ENCODE peak calls at places on chromosomes 13 and 19, in ten cellular contexts. One of them, this sample, is unnamed.

GRCh38 chr19:32976223-32976805 is 4.3 kb downstream of the FAAP24 start:
- DNase-seq in Karpas-422: peak; percentile 89
- DNase-seq in BJ: no peak
- DNase-seq in activated T-helper 1 cell treated with anti-CD3 and anti-CD28 coated beads, Interleukin-2, amount 50 U/mL, for 16 hours: peak; percentile 59
- DNase-seq in stimulated activated CD4-positive, alpha-beta T cell treated with anti-CD3 and anti-CD28 coated beads, Interleukin-15, amount 100 ng/mL, for 1 hour: peak; percentile 22
- DNase-seq in HuH-7: peak; percentile 61
- DNase-seq in WERI-Rb-1: peak; percentile 67
- DNase-seq in NCI-H2107: peak; percentile 43
- DNase-seq in progenitor cell of endocrine pancreas: peak; percentile 59
- DNase-seq in KG1: peak; percentile 50
- DNase-seq in this sample: peak; percentile 63

GRCh38 chr13:114067381-114067885 is 65.0 kb downstream of the RASA3 start:
- DNase-seq in BJ: peak; percentile 78
- DNase-seq in KG1: peak; percentile 22
- DNase-seq in activated T-helper 1 cell treated with anti-CD3 and anti-CD28 coated beads, Interleukin-2, amount 50 U/mL, for 16 hours: no peak
- DNase-seq in Karpas-422: peak; percentile 53
- DNase-seq in progenitor cell of endocrine pancreas: no peak
- DNase-seq in NCI-H2107: no peak
- DNase-seq in HuH-7: no peak
- DNase-seq in WERI-Rb-1: no peak
- DNase-seq in stimulated activated CD4-positive, alpha-beta T cell treated with anti-CD3 and anti-CD28 coated beads, Interleukin-15, amount 100 ng/mL, for 1 hour: no peak
- DNase-seq in this sample: no peak

GRCh38 chr19:39261704-39262103 is 6.5 kb upstream of the IFNL2 start:
- DNase-seq in BJ: no peak
- DNase-seq in WERI-Rb-1: no peak
- DNase-seq in Karpas-422: no peak
- DNase-seq in stimulated activated CD4-positive, alpha-beta T cell treated with anti-CD3 and anti-CD28 coated beads, Interleukin-15, amount 100 ng/mL, for 1 hour: no peak
- DNase-seq in KG1: no peak
- DNase-seq in HuH-7: no peak
- DNase-seq in NCI-H2107: no peak
- DNase-seq in progenitor cell of endocrine pancreas: no peak
- DNase-seq in activated T-helper 1 cell treated with anti-CD3 and anti-CD28 coated beads, Interleukin-2, amount 50 U/mL, for 16 hours: no peak
- DNase-seq in this sample: no peak

GRCh38 chr19:17109962-17110598 is 34.5 kb downstream of the MYO9B start:
- DNase-seq in stimulated activated CD4-positive, alpha-beta T cell treated with anti-CD3 and anti-CD28 coated beads, Interleukin-15, amount 100 ng/mL, for 1 hour: no peak
- DNase-seq in Karpas-422: peak; percentile 87
- DNase-seq in WERI-Rb-1: no peak
- DNase-seq in HuH-7: no peak
- DNase-seq in KG1: peak; percentile 81
- DNase-seq in activated T-helper 1 cell treated with anti-CD3 and anti-CD28 coated beads, Interleukin-2, amount 50 U/mL, for 16 hours: no peak
- DNase-seq in BJ: no peak
- DNase-seq in progenitor cell of endocrine pancreas: no peak
- DNase-seq in NCI-H2107: no peak
- DNase-seq in this sample: no peak

GRCh38 chr19:29665826-29666633 is 769 bp downstream of the PLEKHF1 start:
- DNase-seq in progenitor cell of endocrine pancreas: no peak
- DNase-seq in KG1: no peak
- DNase-seq in BJ: no peak
- DNase-seq in NCI-H2107: no peak
- DNase-seq in activated T-helper 1 cell treated with anti-CD3 and anti-CD28 coated beads, Interleukin-2, amount 50 U/mL, for 16 hours: no peak
- DNase-seq in stimulated activated CD4-positive, alpha-beta T cell treated with anti-CD3 and anti-CD28 coated beads, Interleukin-15, amount 100 ng/mL, for 1 hour: no peak
- DNase-seq in WERI-Rb-1: no peak
- DNase-seq in HuH-7: peak; percentile 34
- DNase-seq in Karpas-422: no peak
- DNase-seq in this sample: no peak

GRCh38 chr13:29537736-29538624 is 57.5 kb downstream of the SLC7A1 start:
- DNase-seq in NCI-H2107: no peak
- DNase-seq in activated T-helper 1 cell treated with anti-CD3 and anti-CD28 coated beads, Interleukin-2, amount 50 U/mL, for 16 hours: no peak
- DNase-seq in progenitor cell of endocrine pancreas: no peak
- DNase-seq in stimulated activated CD4-positive, alpha-beta T cell treated with anti-CD3 and anti-CD28 coated beads, Interleukin-15, amount 100 ng/mL, for 1 hour: no peak
- DNase-seq in WERI-Rb-1: no peak
- DNase-seq in HuH-7: no peak
- DNase-seq in BJ: no peak
- DNase-seq in Karpas-422: no peak
- DNase-seq in KG1: no peak
- DNase-seq in this sample: no peak

GRCh38 chr13:46553521-46553885 is 533 bp downstream of the LRCH1 start:
- DNase-seq in KG1: no peak
- DNase-seq in HuH-7: no peak
- DNase-seq in BJ: no peak
- DNase-seq in progenitor cell of endocrine pancreas: peak; percentile 14
- DNase-seq in WERI-Rb-1: no peak
- DNase-seq in Karpas-422: no peak
- DNase-seq in NCI-H2107: no peak
- DNase-seq in stimulated activated CD4-positive, alpha-beta T cell treated with anti-CD3 and anti-CD28 coated beads, Interleukin-15, amount 100 ng/mL, for 1 hour: no peak
- DNase-seq in activated T-helper 1 cell treated with anti-CD3 and anti-CD28 coated beads, Interleukin-2, amount 50 U/mL, for 16 hours: no peak
- DNase-seq in this sample: no peak

GRCh38 chr13:48234652-48235099 is 1.7 kb downstream of the ITM2B start:
- DNase-seq in BJ: no peak
- DNase-seq in Karpas-422: peak; percentile 45
- DNase-seq in KG1: no peak
- DNase-seq in stimulated activated CD4-positive, alpha-beta T cell treated with anti-CD3 and anti-CD28 coated beads, Interleukin-15, amount 100 ng/mL, for 1 hour: no peak
- DNase-seq in WERI-Rb-1: no peak
- DNase-seq in HuH-7: no peak
- DNase-seq in progenitor cell of endocrine pancreas: no peak
- DNase-seq in activated T-helper 1 cell treated with anti-CD3 and anti-CD28 coated beads, Interleukin-2, amount 50 U/mL, for 16 hours: no peak
- DNase-seq in NCI-H2107: no peak
- DNase-seq in this sample: no peak

GRCh38 chr13:94352057-94352456 is 127.4 kb downstream of the DCT start:
- DNase-seq in progenitor cell of endocrine pancreas: no peak
- DNase-seq in KG1: no peak
- DNase-seq in stimulated activated CD4-positive, alpha-beta T cell treated with anti-CD3 and anti-CD28 coated beads, Interleukin-15, amount 100 ng/mL, for 1 hour: no peak
- DNase-seq in HuH-7: no peak
- DNase-seq in Karpas-422: no peak
- DNase-seq in activated T-helper 1 cell treated with anti-CD3 and anti-CD28 coated beads, Interleukin-2, amount 50 U/mL, for 16 hours: no peak
- DNase-seq in BJ: no peak
- DNase-seq in NCI-H2107: no peak
- DNase-seq in WERI-Rb-1: peak; percentile 30
- DNase-seq in this sample: no peak

GRCh38 chr13:56459291-56459690 is 681.4 kb upstream of the PRR20A start:
- DNase-seq in activated T-helper 1 cell treated with anti-CD3 and anti-CD28 coated beads, Interleukin-2, amount 50 U/mL, for 16 hours: no peak
- DNase-seq in WERI-Rb-1: no peak
- DNase-seq in stimulated activated CD4-positive, alpha-beta T cell treated with anti-CD3 and anti-CD28 coated beads, Interleukin-15, amount 100 ng/mL, for 1 hour: no peak
- DNase-seq in HuH-7: no peak
- DNase-seq in NCI-H2107: no peak
- DNase-seq in progenitor cell of endocrine pancreas: no peak
- DNase-seq in BJ: no peak
- DNase-seq in KG1: no peak
- DNase-seq in Karpas-422: no peak
- DNase-seq in this sample: no peak

GRCh38 chr13:48402325-48402962 is 10.5 kb downstream of the LPAR6 start:
- DNase-seq in WERI-Rb-1: no peak
- DNase-seq in activated T-helper 1 cell treated with anti-CD3 and anti-CD28 coated beads, Interleukin-2, amount 50 U/mL, for 16 hours: no peak
- DNase-seq in stimulated activated CD4-positive, alpha-beta T cell treated with anti-CD3 and anti-CD28 coated beads, Interleukin-15, amount 100 ng/mL, for 1 hour: no peak
- DNase-seq in Karpas-422: no peak
- DNase-seq in BJ: no peak
- DNase-seq in progenitor cell of endocrine pancreas: no peak
- DNase-seq in NCI-H2107: no peak
- DNase-seq in KG1: no peak
- DNase-seq in HuH-7: no peak
- DNase-seq in this sample: no peak

GRCh38 chr19:43412441-43412840 is 2.2 kb upstream of the TEX101 start:
- DNase-seq in WERI-Rb-1: no peak
- DNase-seq in stimulated activated CD4-positive, alpha-beta T cell treated with anti-CD3 and anti-CD28 coated beads, Interleukin-15, amount 100 ng/mL, for 1 hour: no peak
- DNase-seq in progenitor cell of endocrine pancreas: no peak
- DNase-seq in KG1: no peak
- DNase-seq in Karpas-422: no peak
- DNase-seq in HuH-7: no peak
- DNase-seq in activated T-helper 1 cell treated with anti-CD3 and anti-CD28 coated beads, Interleukin-2, amount 50 U/mL, for 16 hours: no peak
- DNase-seq in NCI-H2107: no peak
- DNase-seq in BJ: no peak
- DNase-seq in this sample: no peak

GRCh38 chr13:60121288-60121687 is 42.4 kb downstream of the DIAPH3 start:
- DNase-seq in Karpas-422: no peak
- DNase-seq in HuH-7: no peak
- DNase-seq in NCI-H2107: no peak
- DNase-seq in stimulated activated CD4-positive, alpha-beta T cell treated with anti-CD3 and anti-CD28 coated beads, Interleukin-15, amount 100 ng/mL, for 1 hour: no peak
- DNase-seq in BJ: no peak
- DNase-seq in KG1: no peak
- DNase-seq in activated T-helper 1 cell treated with anti-CD3 and anti-CD28 coated beads, Interleukin-2, amount 50 U/mL, for 16 hours: no peak
- DNase-seq in WERI-Rb-1: no peak
- DNase-seq in progenitor cell of endocrine pancreas: no peak
- DNase-seq in this sample: no peak

GRCh38 chr13:43492281-43492680 is 294.5 kb downstream of the ENOX1 start:
- DNase-seq in stimulated activated CD4-positive, alpha-beta T cell treated with anti-CD3 and anti-CD28 coated beads, Interleukin-15, amount 100 ng/mL, for 1 hour: no peak
- DNase-seq in activated T-helper 1 cell treated with anti-CD3 and anti-CD28 coated beads, Interleukin-2, amount 50 U/mL, for 16 hours: no peak
- DNase-seq in BJ: no peak
- DNase-seq in HuH-7: no peak
- DNase-seq in NCI-H2107: no peak
- DNase-seq in Karpas-422: no peak
- DNase-seq in WERI-Rb-1: no peak
- DNase-seq in KG1: no peak
- DNase-seq in progenitor cell of endocrine pancreas: no peak
- DNase-seq in this sample: no peak

GRCh38 chr19:8310342-8311055 is 2.3 kb upstream of the CD320 start:
- DNase-seq in Karpas-422: no peak
- DNase-seq in progenitor cell of endocrine pancreas: no peak
- DNase-seq in HuH-7: no peak
- DNase-seq in BJ: no peak
- DNase-seq in activated T-helper 1 cell treated with anti-CD3 and anti-CD28 coated beads, Interleukin-2, amount 50 U/mL, for 16 hours: no peak
- DNase-seq in stimulated activated CD4-positive, alpha-beta T cell treated with anti-CD3 and anti-CD28 coated beads, Interleukin-15, amount 100 ng/mL, for 1 hour: no peak
- DNase-seq in KG1: no peak
- DNase-seq in WERI-Rb-1: peak; percentile 2
- DNase-seq in NCI-H2107: no peak
- DNase-seq in this sample: no peak

GRCh38 chr13:20814224-20814910 is 40.6 kb upstream of the EEF1AKMT1 start:
- DNase-seq in activated T-helper 1 cell treated with anti-CD3 and anti-CD28 coated beads, Interleukin-2, amount 50 U/mL, for 16 hours: no peak
- DNase-seq in progenitor cell of endocrine pancreas: no peak
- DNase-seq in stimulated activated CD4-positive, alpha-beta T cell treated with anti-CD3 and anti-CD28 coated beads, Interleukin-15, amount 100 ng/mL, for 1 hour: no peak
- DNase-seq in HuH-7: no peak
- DNase-seq in BJ: peak; percentile 74
- DNase-seq in KG1: no peak
- DNase-seq in WERI-Rb-1: peak; percentile 88
- DNase-seq in Karpas-422: no peak
- DNase-seq in NCI-H2107: no peak
- DNase-seq in this sample: peak; percentile 25

GRCh38 chr13:46668302-46668720 is 115.3 kb downstream of the LRCH1 start:
- DNase-seq in stimulated activated CD4-positive, alpha-beta T cell treated with anti-CD3 and anti-CD28 coated beads, Interleukin-15, amount 100 ng/mL, for 1 hour: no peak
- DNase-seq in KG1: peak; percentile 61
- DNase-seq in NCI-H2107: no peak
- DNase-seq in WERI-Rb-1: no peak
- DNase-seq in progenitor cell of endocrine pancreas: no peak
- DNase-seq in HuH-7: no peak
- DNase-seq in activated T-helper 1 cell treated with anti-CD3 and anti-CD28 coated beads, Interleukin-2, amount 50 U/mL, for 16 hours: no peak
- DNase-seq in Karpas-422: no peak
- DNase-seq in BJ: peak; percentile 54
- DNase-seq in this sample: no peak

GRCh38 chr19:35059006-35059798 is 17.7 kb downstream of the HPN start:
- DNase-seq in activated T-helper 1 cell treated with anti-CD3 and anti-CD28 coated beads, Interleukin-2, amount 50 U/mL, for 16 hours: no peak
- DNase-seq in progenitor cell of endocrine pancreas: no peak
- DNase-seq in KG1: no peak
- DNase-seq in Karpas-422: no peak
- DNase-seq in stimulated activated CD4-positive, alpha-beta T cell treated with anti-CD3 and anti-CD28 coated beads, Interleukin-15, amount 100 ng/mL, for 1 hour: no peak
- DNase-seq in BJ: no peak
- DNase-seq in WERI-Rb-1: no peak
- DNase-seq in NCI-H2107: no peak
- DNase-seq in HuH-7: no peak
- DNase-seq in this sample: no peak

GRCh38 chr13:36275190-36276002 is 22.2 kb downstream of the CCDC169 start:
- DNase-seq in NCI-H2107: no peak
- DNase-seq in stimulated activated CD4-positive, alpha-beta T cell treated with anti-CD3 and anti-CD28 coated beads, Interleukin-15, amount 100 ng/mL, for 1 hour: no peak
- DNase-seq in progenitor cell of endocrine pancreas: no peak
- DNase-seq in KG1: no peak
- DNase-seq in HuH-7: no peak
- DNase-seq in BJ: no peak
- DNase-seq in activated T-helper 1 cell treated with anti-CD3 and anti-CD28 coated beads, Interleukin-2, amount 50 U/mL, for 16 hours: no peak
- DNase-seq in WERI-Rb-1: peak; percentile 24
- DNase-seq in Karpas-422: peak; percentile 81
- DNase-seq in this sample: peak; percentile 36

GRCh38 chr13:98525452-98525851 is 51.5 kb downstream of the STK24 start:
- DNase-seq in BJ: no peak
- DNase-seq in HuH-7: no peak
- DNase-seq in activated T-helper 1 cell treated with anti-CD3 and anti-CD28 coated beads, Interleukin-2, amount 50 U/mL, for 16 hours: no peak
- DNase-seq in progenitor cell of endocrine pancreas: no peak
- DNase-seq in WERI-Rb-1: no peak
- DNase-seq in Karpas-422: no peak
- DNase-seq in NCI-H2107: no peak
- DNase-seq in stimulated activated CD4-positive, alpha-beta T cell treated with anti-CD3 and anti-CD28 coated beads, Interleukin-15, amount 100 ng/mL, for 1 hour: no peak
- DNase-seq in KG1: no peak
- DNase-seq in this sample: no peak

GRCh38 chr19:13748169-13748884 is 16.0 kb upstream of the MRI1 start:
- DNase-seq in BJ: no peak
- DNase-seq in NCI-H2107: no peak
- DNase-seq in stimulated activated CD4-positive, alpha-beta T cell treated with anti-CD3 and anti-CD28 coated beads, Interleukin-15, amount 100 ng/mL, for 1 hour: no peak
- DNase-seq in KG1: peak; percentile 39
- DNase-seq in progenitor cell of endocrine pancreas: no peak
- DNase-seq in HuH-7: no peak
- DNase-seq in Karpas-422: peak; percentile 58
- DNase-seq in WERI-Rb-1: no peak
- DNase-seq in activated T-helper 1 cell treated with anti-CD3 and anti-CD28 coated beads, Interleukin-2, amount 50 U/mL, for 16 hours: no peak
- DNase-seq in this sample: no peak

GRCh38 chr13:22092791-22093545 is 422.1 kb downstream of the FGF9 start:
- DNase-seq in BJ: peak; percentile 46
- DNase-seq in NCI-H2107: no peak
- DNase-seq in HuH-7: no peak
- DNase-seq in activated T-helper 1 cell treated with anti-CD3 and anti-CD28 coated beads, Interleukin-2, amount 50 U/mL, for 16 hours: no peak
- DNase-seq in stimulated activated CD4-positive, alpha-beta T cell treated with anti-CD3 and anti-CD28 coated beads, Interleukin-15, amount 100 ng/mL, for 1 hour: no peak
- DNase-seq in WERI-Rb-1: no peak
- DNase-seq in KG1: no peak
- DNase-seq in Karpas-422: no peak
- DNase-seq in progenitor cell of endocrine pancreas: no peak
- DNase-seq in this sample: no peak

GRCh38 chr19:4103073-4103418 is 20.9 kb downstream of the MAP2K2 start:
- DNase-seq in stimulated activated CD4-positive, alpha-beta T cell treated with anti-CD3 and anti-CD28 coated beads, Interleukin-15, amount 100 ng/mL, for 1 hour: no peak
- DNase-seq in activated T-helper 1 cell treated with anti-CD3 and anti-CD28 coated beads, Interleukin-2, amount 50 U/mL, for 16 hours: no peak
- DNase-seq in WERI-Rb-1: no peak
- DNase-seq in Karpas-422: no peak
- DNase-seq in HuH-7: no peak
- DNase-seq in BJ: no peak
- DNase-seq in NCI-H2107: no peak
- DNase-seq in progenitor cell of endocrine pancreas: no peak
- DNase-seq in KG1: no peak
- DNase-seq in this sample: no peak

GRCh38 chr19:10812902-10813404 is 23.1 kb downstream of the TMED1 start:
- DNase-seq in KG1: peak; percentile 51
- DNase-seq in BJ: peak; percentile 82
- DNase-seq in Karpas-422: no peak
- DNase-seq in WERI-Rb-1: no peak
- DNase-seq in activated T-helper 1 cell treated with anti-CD3 and anti-CD28 coated beads, Interleukin-2, amount 50 U/mL, for 16 hours: no peak
- DNase-seq in progenitor cell of endocrine pancreas: no peak
- DNase-seq in stimulated activated CD4-positive, alpha-beta T cell treated with anti-CD3 and anti-CD28 coated beads, Interleukin-15, amount 100 ng/mL, for 1 hour: no peak
- DNase-seq in NCI-H2107: no peak
- DNase-seq in HuH-7: no peak
- DNase-seq in this sample: no peak

GRCh38 chr19:4647676-4648644 is 8.6 kb downstream of the TNFAIP8L1 start:
- DNase-seq in progenitor cell of endocrine pancreas: no peak
- DNase-seq in Karpas-422: no peak
- DNase-seq in WERI-Rb-1: no peak
- DNase-seq in NCI-H2107: no peak
- DNase-seq in activated T-helper 1 cell treated with anti-CD3 and anti-CD28 coated beads, Interleukin-2, amount 50 U/mL, for 16 hours: no peak
- DNase-seq in BJ: no peak
- DNase-seq in KG1: no peak
- DNase-seq in HuH-7: no peak
- DNase-seq in stimulated activated CD4-positive, alpha-beta T cell treated with anti-CD3 and anti-CD28 coated beads, Interleukin-15, amount 100 ng/mL, for 1 hour: no peak
- DNase-seq in this sample: no peak

GRCh38 chr19:35549174-35549788 is 3.9 kb downstream of the TMEM147 start:
- DNase-seq in activated T-helper 1 cell treated with anti-CD3 and anti-CD28 coated beads, Interleukin-2, amount 50 U/mL, for 16 hours: no peak
- DNase-seq in BJ: no peak
- DNase-seq in stimulated activated CD4-positive, alpha-beta T cell treated with anti-CD3 and anti-CD28 coated beads, Interleukin-15, amount 100 ng/mL, for 1 hour: peak; percentile 26
- DNase-seq in progenitor cell of endocrine pancreas: peak; percentile 43
- DNase-seq in NCI-H2107: peak; percentile 63
- DNase-seq in WERI-Rb-1: peak; percentile 62
- DNase-seq in HuH-7: peak; percentile 96
- DNase-seq in KG1: no peak
- DNase-seq in Karpas-422: peak; percentile 90
- DNase-seq in this sample: peak; percentile 77

GRCh38 chr13:110118106-110118505 is 188.9 kb downstream of the COL4A1 start:
- DNase-seq in Karpas-422: no peak
- DNase-seq in KG1: no peak
- DNase-seq in stimulated activated CD4-positive, alpha-beta T cell treated with anti-CD3 and anti-CD28 coated beads, Interleukin-15, amount 100 ng/mL, for 1 hour: no peak
- DNase-seq in BJ: no peak
- DNase-seq in NCI-H2107: no peak
- DNase-seq in HuH-7: no peak
- DNase-seq in activated T-helper 1 cell treated with anti-CD3 and anti-CD28 coated beads, Interleukin-2, amount 50 U/mL, for 16 hours: no peak
- DNase-seq in WERI-Rb-1: no peak
- DNase-seq in progenitor cell of endocrine pancreas: no peak
- DNase-seq in this sample: no peak

GRCh38 chr13:76383671-76384461 is 502.3 kb downstream of the KCTD12 start:
- DNase-seq in Karpas-422: no peak
- DNase-seq in stimulated activated CD4-positive, alpha-beta T cell treated with anti-CD3 and anti-CD28 coated beads, Interleukin-15, amount 100 ng/mL, for 1 hour: no peak
- DNase-seq in KG1: no peak
- DNase-seq in NCI-H2107: no peak
- DNase-seq in WERI-Rb-1: no peak
- DNase-seq in progenitor cell of endocrine pancreas: no peak
- DNase-seq in HuH-7: no peak
- DNase-seq in BJ: peak; percentile 82
- DNase-seq in activated T-helper 1 cell treated with anti-CD3 and anti-CD28 coated beads, Interleukin-2, amount 50 U/mL, for 16 hours: no peak
- DNase-seq in this sample: no peak